ENCODE peak calls at places on chromosomes 7 and 10, in five cellular contexts. H, I, T, A and U are unnamed samples.

GRCh38 chr10:123160311-123160980 is 6.2 kb downstream of the BUB3 start:
- DNase-seq in H (no peak), I (peak; percentile 48), T (no peak), A (no peak), U (peak; percentile 88)

GRCh38 chr7:37011151-37011890 is 287.0 kb upstream of the AOAH start:
- DNase-seq in H (no peak), I (no peak), T (no peak), A (no peak), U (no peak)

GRCh38 chr10:92508866-92509265 is 65.0 kb downstream of the IDE start:
- DNase-seq in H (no peak), I (no peak), T (no peak), A (peak; percentile 12), U (no peak)

GRCh38 chr7:6286486-6286885 is 14.1 kb upstream of the CYTH3 start:
- DNase-seq in H (peak; percentile 55), I (no peak), T (no peak), A (no peak), U (no peak)

GRCh38 chr10:115624448-115624847 is 531.3 kb downstream of the ATRNL1 start:
- DNase-seq in H (peak; percentile 10), I (no peak), T (peak; percentile 54), A (no peak), U (no peak)

GRCh38 chr7:157516911-157517781 is 180.3 kb downstream of the DNAJB6 start:
- DNase-seq in H (no peak), I (no peak), T (no peak), A (no peak), U (no peak)

GRCh38 chr10:48800283-48800675 is 115.6 kb downstream of the WDFY4 start:
- DNase-seq in H (no peak), I (peak; percentile 76), T (no peak), A (no peak), U (peak; percentile 55)

GRCh38 chr7:92359801-92360200 is 87.5 kb upstream of the GATAD1 start:
- DNase-seq in H (peak; percentile 22), I (no peak), T (peak; percentile 8), A (no peak), U (no peak)

GRCh38 chr10:79262131-79262530 is 85.1 kb upstream of the PPIF start:
- DNase-seq in H (no peak), I (no peak), T (no peak), A (no peak), U (no peak)

GRCh38 chr10:12531305-12531738 is 182.0 kb downstream of the CAMK1D start:
- DNase-seq in H (no peak), I (no peak), T (peak; percentile 31), A (peak; percentile 9), U (no peak)

GRCh38 chr7:111086532-111086931 is 4.4 kb upstream of the LRRN3 start:
- DNase-seq in H (no peak), I (no peak), T (no peak), A (no peak), U (no peak)

GRCh38 chr10:95246582-95247051 is 44.2 kb downstream of the PDLIM1 start:
- DNase-seq in H (peak; percentile 92), I (peak; percentile 90), T (peak; percentile 89), A (peak; percentile 83), U (peak; percentile 71)

GRCh38 chr7:102991540-102992214 is 78.9 kb downstream of the LRRC17 start:
- DNase-seq in H (peak; percentile 88), I (no peak), T (peak; percentile 96), A (peak; percentile 98), U (no peak)

GRCh38 chr10:128867819-128868218 is 599.2 kb upstream of the MGMT start:
- DNase-seq in H (no peak), I (no peak), T (no peak), A (no peak), U (no peak)

DNA sequence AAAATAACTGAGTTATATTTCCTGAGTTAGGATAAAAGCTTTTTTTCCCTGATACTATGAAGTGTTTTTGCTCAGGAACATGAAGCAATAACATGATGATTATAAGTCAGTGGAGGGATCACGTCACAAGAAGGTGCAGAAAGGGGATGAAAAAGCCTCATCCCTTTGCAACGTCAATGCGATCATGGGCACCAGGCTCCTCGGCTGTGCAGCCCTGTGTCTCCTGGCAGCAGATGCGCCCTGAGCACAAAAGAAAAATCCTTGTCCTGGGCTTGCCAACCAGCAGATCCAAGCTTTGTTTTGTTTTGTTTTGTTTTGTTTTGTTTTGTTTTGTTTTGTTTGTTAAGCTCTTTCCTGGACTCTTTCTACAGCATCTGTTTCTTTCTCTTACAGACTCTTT is 103.5 kb upstream of the PRSS1 start:
- DNase-seq in H (no peak), I (no peak), T (no peak), A (no peak), U (no peak)
- H3K4me3 ChIP-seq in H (no peak overlapping the region), I (no peak overlapping the region), T (no peak overlapping the region), A (no peak overlapping the region), U (no peak overlapping the region)

GRCh38 chr10:24449769-24450310 is 240.9 kb downstream of the KIAA1217 start:
- DNase-seq in H (no peak), I (no peak), T (no peak), A (no peak), U (no peak)
- H3K4me3 ChIP-seq in H (peak overlapping the region; percentile 74), I (no peak overlapping the region), T (peak overlapping the region; percentile 53), A (no peak overlapping the region), U (no peak overlapping the region)

GRCh38 chr10:15444105-15445021 is 73.3 kb upstream of the FAM171A1 start:
- DNase-seq in H (no peak), I (no peak), T (no peak), A (no peak), U (no peak)

GRCh38 chr10:15436696-15437095 is 65.6 kb upstream of the FAM171A1 start:
- DNase-seq in H (peak; percentile 65), I (no peak), T (peak; percentile 32), A (peak; percentile 56), U (no peak)

GRCh38 chr10:15440204-15440711 is 69.2 kb upstream of the FAM171A1 start:
- DNase-seq in H (no peak), I (no peak), T (no peak), A (no peak), U (no peak)

GRCh38 chr10:15442056-15442455 is 71.0 kb upstream of the FAM171A1 start:
- DNase-seq in H (no peak), I (no peak), T (no peak), A (no peak), U (no peak)

DNA sequence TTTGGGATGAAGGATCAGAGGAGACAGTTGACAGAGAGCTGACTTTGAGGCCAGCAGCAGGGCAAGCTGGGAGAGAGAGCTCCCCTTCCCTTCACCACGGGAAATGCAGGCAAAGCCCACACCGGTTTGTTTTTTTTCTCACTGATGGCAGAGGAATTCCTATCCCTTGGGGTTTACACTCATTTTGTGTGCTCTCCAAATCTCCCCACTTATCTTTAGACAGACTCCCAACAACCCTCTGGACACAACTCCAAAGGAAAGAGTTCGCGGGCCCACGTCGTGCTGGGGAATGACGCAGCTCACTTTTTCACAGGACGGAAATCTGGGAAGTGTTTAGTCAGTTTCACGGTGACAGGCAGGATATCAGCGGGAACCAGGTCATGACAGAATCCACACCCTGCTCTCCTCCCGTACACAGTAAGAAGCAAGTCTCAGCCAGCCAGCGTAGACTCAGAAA is 68.3 kb upstream of the FAM171A1 start:
- DNase-seq in H (peak; percentile 67), I (no peak), T (peak; percentile 56), A (peak; percentile 68), U (no peak)
- H3K4me3 ChIP-seq in H (peak overlapping the region; percentile 73), I (no peak overlapping the region), T (peak overlapping the region; percentile 44), A (peak overlapping the region; percentile 25), U (no peak overlapping the region)

GRCh38 chr10:8023851-8024250 is 30.6 kb upstream of the GATA3 start:
- DNase-seq in H (no peak), I (no peak), T (no peak), A (no peak), U (no peak)

GRCh38 chr10:8023321-8023720 is 31.2 kb upstream of the GATA3 start:
- DNase-seq in H (no peak), I (no peak), T (no peak), A (no peak), U (no peak)

GRCh38 chr10:8032558-8032957 is 21.9 kb upstream of the GATA3 start:
- DNase-seq in H (no peak), I (no peak), T (no peak), A (no peak), U (no peak)

GRCh38 chr10:8026349-8027259 is 27.9 kb upstream of the GATA3 start:
- DNase-seq in H (no peak), I (no peak), T (no peak), A (no peak), U (no peak)
- H3K4me3 ChIP-seq in H (peak overlapping the region; percentile 54), I (peak overlapping the region; percentile 49), T (no peak overlapping the region), A (no peak overlapping the region), U (no peak overlapping the region)

GRCh38 chr7:99209781-99210180 is 1.9 kb upstream of the KPNA7 start:
- DNase-seq in H (no peak), I (no peak), T (no peak), A (no peak), U (no peak)
- H3K4me3 ChIP-seq in H (no peak overlapping the region), I (no peak overlapping the region), T (no peak overlapping the region), A (no peak overlapping the region), U (no peak overlapping the region)

GRCh38 chr7:140060788-140061606 is 1.8 kb downstream of the PARP12 start:
- DNase-seq in H (peak; percentile 14), I (no peak), T (peak; percentile 77), A (peak; percentile 59), U (no peak)

GRCh38 chr7:140059288-140060242 is 3.2 kb downstream of the PARP12 start:
- DNase-seq in H (peak; percentile 79), I (no peak), T (peak; percentile 83), A (peak; percentile 84), U (no peak)

GRCh38 chr7:140061607-140061930 is 1.2 kb downstream of the PARP12 start:
- DNase-seq in H (peak; percentile 15), I (no peak), T (no peak), A (no peak), U (no peak)

GRCh38 chr7:140058517-140058916 is 4.2 kb downstream of the PARP12 start:
- DNase-seq in H (no peak), I (no peak), T (no peak), A (no peak), U (no peak)

GRCh38 chr7:140060243-140060630 is 2.5 kb downstream of the PARP12 start:
- DNase-seq in H (no peak), I (no peak), T (no peak), A (no peak), U (no peak)
- H3K4me3 ChIP-seq in H (no peak overlapping the region), I (no peak overlapping the region), T (no peak overlapping the region), A (no peak overlapping the region), U (no peak overlapping the region)

DNA sequence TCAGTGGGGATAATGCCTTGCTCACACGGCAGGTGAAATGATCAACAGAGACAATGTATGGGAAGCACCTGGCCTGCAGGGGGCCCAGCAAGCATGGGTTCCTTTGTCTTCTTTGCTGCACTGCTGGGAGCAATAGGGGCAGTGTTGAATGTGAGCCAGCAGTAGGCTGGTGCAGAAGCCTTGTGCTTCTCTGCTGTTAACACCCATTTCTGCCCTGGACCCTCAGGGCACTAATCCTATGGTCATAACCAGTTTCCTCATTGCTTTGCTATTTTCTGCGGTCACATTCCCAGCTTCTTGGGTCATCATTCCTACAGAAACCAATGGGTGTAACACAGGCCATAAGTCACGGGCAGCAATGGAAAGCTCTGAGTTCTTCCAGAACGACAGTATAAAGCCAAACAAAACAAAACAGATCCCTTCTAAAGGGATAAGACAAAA is 10.9 kb upstream of the LGI1 start:
- DNase-seq in H (peak; percentile 98), I (peak; percentile 49), T (peak; percentile 92), A (peak; percentile 83), U (peak; percentile 12)
- H3K4me3 ChIP-seq in H (no peak overlapping the region), I (no peak overlapping the region), T (no peak overlapping the region), A (no peak overlapping the region), U (no peak overlapping the region)